ENCODE peak calls at places on chromosomes 5 and 9, in five cellular contexts. D, B, A, O and L are unnamed samples.

GRCh38 chr9:22278426-22278825 is 168.2 kb upstream of the DMRTA1 start:
- DNase-seq in B (no peak), D (peak), A (no peak), O (no peak), L (no peak)

GRCh38 chr5:38433160-38433861 is 123.1 kb downstream of the LIFR start:
- DNase-seq in B (no peak), D (peak), O (no peak), A (no peak), L (no peak)

GRCh38 chr5:132821791-132822190 is 8.7 kb downstream of the SHROOM1 start:
- DNase-seq in B (no peak), D (peak), O (no peak), A (no peak), L (no peak)

GRCh38 chr9:137396227-137396626 is 26.7 kb downstream of the EXD3 start:
- DNase-seq in D (peak), A (no peak), O (no peak), B (no peak), L (no peak)

GRCh38 chr5:68460147-68460760 is 244.7 kb downstream of the PIK3R1 start:
- DNase-seq in A (no peak), O (peak), B (no peak), D (peak), L (no peak)

GRCh38 chr5:105977163-105977562 is 1693.6 kb downstream of the EFNA5 start:
- DNase-seq in A (no peak), O (no peak), D (no peak), B (no peak), L (no peak)

GRCh38 chr5:59485629-59486439 is 407.7 kb downstream of the PDE4D start:
- DNase-seq in O (peak), A (no peak), D (peak), B (no peak), L (no peak)

GRCh38 chr9:34179528-34180138 is 790 bp downstream of the UBAP1 start:
- DNase-seq in O (no peak), A (no peak), B (no peak), D (peak), L (no peak)

GRCh38 chr5:19855031-19855430 is 133.0 kb downstream of the CDH18 start:
- DNase-seq in O (no peak), D (peak), B (no peak), A (no peak), L (no peak)

GRCh38 chr9:134442087-134442470 is 115.8 kb downstream of the RXRA start:
- DNase-seq in A (no peak), B (no peak), D (peak), O (no peak), L (no peak)

GRCh38 chr5:30450153-30450552 is 743.3 kb upstream of the CDH6 start:
- DNase-seq in B (no peak), A (no peak), O (no peak), D (no peak), L (no peak)

GRCh38 chr5:9033524-9033923 is 512.4 kb downstream of the SEMA5A start:
- DNase-seq in B (no peak), D (no peak), O (no peak), A (no peak), L (no peak)

GRCh38 chr5:32261198-32261597 is 51.5 kb downstream of the MTMR12 start:
- DNase-seq in B (no peak), O (no peak), D (no peak), A (no peak), L (peak)

GRCh38 chr5:169876376-169876775 is 103.9 kb downstream of the INSYN2B start:
- DNase-seq in A (no peak), D (peak), O (no peak), B (no peak), L (no peak)

GRCh38 chr5:820245-820644 is 30.5 kb downstream of the ZDHHC11 start:
- DNase-seq in B (no peak), O (no peak), A (no peak), D (no peak), L (no peak)

GRCh38 chr5:176844706-176845391 is 34.5 kb downstream of the UNC5A start:
- DNase-seq in O (peak), D (peak), A (no peak), B (no peak), L (no peak)

GRCh38 chr5:125348221-125348692 is 601.8 kb upstream of the ZNF608 start:
- DNase-seq in O (no peak), B (no peak), A (no peak), D (peak), L (no peak)

GRCh38 chr9:115276621-115277020 is 158.7 kb upstream of the TNC start:
- DNase-seq in B (no peak), A (no peak), O (no peak), D (peak), L (no peak)

GRCh38 chr5:168001311-168001710 is 290.1 kb upstream of the WWC1 start:
- DNase-seq in A (no peak), O (no peak), D (no peak), B (no peak), L (no peak)

GRCh38 chr5:57889558-57889957 is 406.9 kb upstream of the ACTBL2 start:
- DNase-seq in O (peak), A (no peak), D (peak), B (no peak), L (no peak)

GRCh38 chr5:178277866-178278265 is 45.3 kb upstream of the PHYKPL start:
- DNase-seq in A (no peak), D (no peak), O (no peak), B (no peak), L (no peak)

GRCh38 chr9:116280529-116280928 is 126.9 kb downstream of the PAPPA start:
- DNase-seq in B (no peak), D (no peak), A (no peak), O (no peak), L (no peak)